ENCODE peak calls at places on chromosome 2, in four cellular contexts. Z is HuH-7.5, V is nephron progenitor cell, S is mucosa of descending colon. C is an unnamed sample.

GRCh38 chr2:178700922-178701342 is 106.3 kb downstream of the TTN start:
- DNase-seq in Z (peak), V (no peak), S (no peak), C (peak)

GRCh38 chr2:95274291-95275150 is at the start of gene PROM2:
- DNase-seq in Z (peak), V (no peak), S (peak), C (no peak)

GRCh38 chr2:60551241-60552095 is 2.0 kb downstream of the BCL11A start:
- DNase-seq in Z (no peak), V (peak), S (peak), C (no peak)

GRCh38 chr2:208978966-208979365 is 444.9 kb upstream of the MAP2 start:
- DNase-seq in Z (no peak), V (no peak), S (no peak), C (no peak)

GRCh38 chr2:206343816-206344215 is 69.4 kb downstream of the ZDBF2 start:
- DNase-seq in Z (no peak), V (no peak), S (no peak), C (no peak)

GRCh38 chr2:238456966-238457926 is 30.5 kb downstream of the ASB1 start:
- DNase-seq in Z (no peak), V (no peak), S (no peak), C (no peak)

GRCh38 chr2:220489116-220489515 is 861.7 kb downstream of the SLC4A3 start:
- DNase-seq in Z (no peak), V (no peak), S (no peak), C (no peak)

GRCh38 chr2:46167406-46167805 is 129.8 kb upstream of the EPAS1 start:
- DNase-seq in Z (no peak), V (no peak), S (no peak), C (no peak)

GRCh38 chr2:85601771-85602475 is 575 bp downstream of the TMEM150A start:
- DNase-seq in Z (no peak), V (peak), S (peak), C (no peak)

GRCh38 chr2:37776487-37776886 is 105.0 kb upstream of the CDC42EP3 start:
- DNase-seq in Z (no peak), V (no peak), S (no peak), C (no peak)

GRCh38 chr2:105391763-105392662 is 6.8 kb downstream of the FHL2 start:
- DNase-seq in Z (no peak), V (no peak), S (no peak), C (no peak)

GRCh38 chr2:12965540-12966269 is 249.0 kb downstream of the TRIB2 start:
- DNase-seq in Z (no peak), V (no peak), S (no peak), C (no peak)

GRCh38 chr2:190343500-190344274 is at the start of gene INPP1:
- DNase-seq in Z (peak), V (peak), S (peak), C (peak)

GRCh38 chr2:9264301-9264700 is 57.7 kb downstream of the ASAP2 start:
- DNase-seq in Z (no peak), V (no peak), S (no peak), C (no peak)